ENCODE peak calls at places on chromosomes 11 and 22, in four cellular contexts. One of them, this sample, is unnamed.

GRCh38 chr11:126355324-126355925 is at the start of gene ST3GAL4:
- DNase-seq in left colon: peak
- DNase-seq in iPS DF 6.9: no peak
- DNase-seq in left cardiac atrium: peak
- DNase-seq in this sample: peak

GRCh38 chr11:128036006-128036405 is 551.4 kb downstream of the ETS1 start:
- DNase-seq in left colon: no peak
- DNase-seq in iPS DF 6.9: no peak
- DNase-seq in left cardiac atrium: no peak
- DNase-seq in this sample: no peak

GRCh38 chr22:45200230-45200629 is 36.5 kb downstream of the NUP50 start:
- DNase-seq in left colon: no peak
- DNase-seq in iPS DF 6.9: no peak
- DNase-seq in left cardiac atrium: no peak
- DNase-seq in this sample: no peak

GRCh38 chr11:134126197-134126822 is 57.4 kb downstream of the JAM3 start:
- DNase-seq in left colon: no peak
- DNase-seq in iPS DF 6.9: no peak
- DNase-seq in left cardiac atrium: no peak
- DNase-seq in this sample: no peak

GRCh38 chr11:267491-267994 is 10.7 kb upstream of the NLRP6 start:
- DNase-seq in left colon: peak
- DNase-seq in iPS DF 6.9: no peak
- DNase-seq in left cardiac atrium: peak
- DNase-seq in this sample: peak

GRCh38 chr11:41784513-41785335 is 325.3 kb upstream of the LRRC4C start:
- DNase-seq in left colon: no peak
- DNase-seq in iPS DF 6.9: no peak
- DNase-seq in left cardiac atrium: no peak
- DNase-seq in this sample: no peak

GRCh38 chr11:17755891-17756290 is 21.3 kb downstream of the KCNC1 start:
- DNase-seq in left colon: no peak
- DNase-seq in iPS DF 6.9: no peak
- DNase-seq in left cardiac atrium: no peak
- DNase-seq in this sample: no peak

GRCh38 chr11:131186629-131187075 is 183.8 kb upstream of the NTM start:
- DNase-seq in left colon: no peak
- DNase-seq in iPS DF 6.9: no peak
- DNase-seq in left cardiac atrium: no peak
- DNase-seq in this sample: no peak

GRCh38 chr11:47606731-47607130 is 12.5 kb upstream of the C1QTNF4 start:
- DNase-seq in left colon: no peak
- DNase-seq in iPS DF 6.9: no peak
- DNase-seq in left cardiac atrium: no peak
- DNase-seq in this sample: no peak

GRCh38 chr22:35542972-35543516 is 2.4 kb downstream of the RASD2 start:
- DNase-seq in left colon: no peak
- DNase-seq in iPS DF 6.9: no peak
- DNase-seq in left cardiac atrium: no peak
- DNase-seq in this sample: no peak

GRCh38 chr11:120211522-120212258 is 858 bp downstream of the OAF start:
- DNase-seq in left colon: no peak
- DNase-seq in iPS DF 6.9: no peak
- DNase-seq in left cardiac atrium: no peak
- DNase-seq in this sample: no peak

GRCh38 chr22:30261134-30261533 is 5.5 kb downstream of the OSM start:
- DNase-seq in left colon: no peak
- DNase-seq in iPS DF 6.9: no peak
- DNase-seq in left cardiac atrium: no peak
- DNase-seq in this sample: no peak

GRCh38 chr11:85540635-85541034 is 86.5 kb downstream of the DLG2 start:
- DNase-seq in left colon: no peak
- DNase-seq in iPS DF 6.9: no peak
- DNase-seq in left cardiac atrium: no peak
- DNase-seq in this sample: no peak

GRCh38 chr11:8910662-8911039 is 338 bp upstream of the AKIP1 start:
- DNase-seq in left colon: no peak
- DNase-seq in iPS DF 6.9: no peak
- DNase-seq in left cardiac atrium: no peak
- DNase-seq in this sample: no peak

GRCh38 chr11:64304032-64304315 is 1.4 kb upstream of the ESRRA start:
- DNase-seq in left colon: no peak
- DNase-seq in iPS DF 6.9: no peak
- DNase-seq in left cardiac atrium: no peak
- DNase-seq in this sample: no peak

GRCh38 chr11:58006940-58007339 is 16.7 kb upstream of the OR9Q1 start:
- DNase-seq in left colon: no peak
- DNase-seq in iPS DF 6.9: no peak
- DNase-seq in left cardiac atrium: no peak
- DNase-seq in this sample: no peak